ENCODE peak calls at places on chromosomes 1 and 21, in six cellular contexts. S is endothelial cell of umbilical vein, Z is HCT116, N is SK-N-SH, Q is H1, U is HepG2. P is an unnamed sample.

GRCh38 chr1:188949701-188950100 is 1528.0 kb downstream of the BRINP3 start:
- DNase-seq in S (no peak), Z (no peak), N (no peak), Q (no peak), U (no peak), P (no peak)

GRCh38 chr1:42681771-42682483 is at the start of gene YBX1:
- DNase-seq in S (peak; percentile 99), Z (peak; percentile 99), N (peak; percentile 97), Q (peak; percentile 97), U (peak; percentile 98), P (peak; percentile 99)

GRCh38 chr21:15050588-15051377 is 14.0 kb downstream of the NRIP1 start:
- DNase-seq in S (no peak), Z (no peak), N (no peak), Q (peak; percentile 47), U (no peak), P (no peak)

GRCh38 chr1:28369518-28370219 is at the start of gene PHACTR4:
- DNase-seq in S (peak; percentile 90), Z (peak; percentile 92), N (peak; percentile 97), Q (peak; percentile 90), U (peak; percentile 92), P (no peak)

GRCh38 chr1:172136925-172137324 is 283.6 kb upstream of the C1orf105 start:
- DNase-seq in S (no peak), Z (no peak), N (no peak), Q (no peak), U (no peak), P (no peak)

GRCh38 chr1:47618222-47618720 is 180.4 kb downstream of the FOXD2 start:
- DNase-seq in S (no peak), Z (no peak), N (peak; percentile 71), Q (peak; percentile 20), U (no peak), P (no peak)

GRCh38 chr1:52727956-52728656 is 1.9 kb downstream of the ZYG11B start:
- DNase-seq in S (no peak), Z (no peak), N (no peak), Q (no peak), U (no peak), P (no peak)

GRCh38 chr1:187262731-187263130 is 434.0 kb downstream of the PLA2G4A start:
- DNase-seq in S (no peak), Z (no peak), N (no peak), Q (no peak), U (no peak), P (no peak)

GRCh38 chr1:239237912-239238311 is 148.5 kb upstream of the CHRM3 start:
- DNase-seq in S (no peak), Z (no peak), N (no peak), Q (peak; percentile 52), U (no peak), P (no peak)

GRCh38 chr1:10682449-10683365 is 113.7 kb downstream of the CASZ1 start:
- DNase-seq in S (no peak), Z (no peak), N (no peak), Q (no peak), U (no peak), P (no peak)

GRCh38 chr1:8976338-8976737 is 30.7 kb downstream of the CA6 start:
- DNase-seq in S (peak; percentile 43), Z (no peak), N (no peak), Q (no peak), U (no peak), P (no peak)

GRCh38 chr1:15057834-15058233 is 95.7 kb upstream of the TMEM51 start:
- DNase-seq in S (no peak), Z (no peak), N (no peak), Q (no peak), U (no peak), P (no peak)

GRCh38 chr1:29197590-29197924 is 15.9 kb upstream of the SRSF4 start:
- DNase-seq in S (peak; percentile 39), Z (peak; percentile 45), N (peak; percentile 61), Q (no peak), U (peak; percentile 60), P (no peak)

GRCh38 chr1:197327776-197328364 is 59.8 kb downstream of the CRB1 start:
- DNase-seq in S (peak; percentile 21), Z (no peak), N (peak; percentile 16), Q (no peak), U (no peak), P (peak; percentile 22)

GRCh38 chr1:11907275-11908138 is 18.7 kb downstream of the KIAA2013 start:
- DNase-seq in S (peak; percentile 97), Z (peak; percentile 92), N (peak; percentile 85), Q (peak; percentile 96), U (peak; percentile 93), P (peak; percentile 96)

GRCh38 chr1:212607924-212608208 is 695 bp upstream of the ATF3 start:
- DNase-seq in S (no peak), Z (no peak), N (no peak), Q (no peak), U (no peak), P (no peak)

GRCh38 chr1:54800041-54800898 is 853 bp downstream of the TTC22 start:
- DNase-seq in S (no peak), Z (no peak), N (no peak), Q (peak; percentile 60), U (no peak), P (no peak)

GRCh38 chr1:186985889-186986491 is 157.2 kb downstream of the PLA2G4A start:
- DNase-seq in S (peak; percentile 90), Z (peak; percentile 38), N (peak; percentile 39), Q (no peak), U (peak; percentile 45), P (peak; percentile 47)

GRCh38 chr1:200428482-200429205 is 18.8 kb upstream of the ZNF281 start:
- DNase-seq in S (peak; percentile 15), Z (no peak), N (no peak), Q (no peak), U (no peak), P (no peak)

GRCh38 chr1:200423235-200423634 is 13.4 kb upstream of the ZNF281 start:
- DNase-seq in S (no peak), Z (no peak), N (no peak), Q (no peak), U (no peak), P (no peak)

GRCh38 chr1:200429221-200429751 is 19.4 kb upstream of the ZNF281 start:
- DNase-seq in S (no peak), Z (no peak), N (no peak), Q (no peak), U (peak; percentile 60), P (no peak)

GRCh38 chr1:200427744-200428143 is 17.9 kb upstream of the ZNF281 start:
- DNase-seq in S (no peak), Z (no peak), N (no peak), Q (no peak), U (no peak), P (no peak)

GRCh38 chr1:200426196-200426595 is 16.4 kb upstream of the ZNF281 start:
- DNase-seq in S (no peak), Z (no peak), N (no peak), Q (no peak), U (no peak), P (no peak)
- TF ChIP-seq POLR2AphosphoS5 in S (no peak), Z (no peak), N (no peak), Q (no peak), U (no peak), P (no peak)

GRCh38 chr1:26861889-26862371 is 1.0 kb upstream of the SFN start:
- DNase-seq in S (no peak), Z (peak; percentile 65), N (no peak), Q (no peak), U (no peak), P (no peak)

GRCh38 chr1:26864610-26865480 is 1.9 kb downstream of the SFN start:
- DNase-seq in S (peak; percentile 99), Z (peak; percentile 95), N (peak; percentile 97), Q (peak; percentile 97), U (peak; percentile 93), P (peak; percentile 58)

GRCh38 chr1:26861286-26861701 is 1.7 kb upstream of the SFN start:
- DNase-seq in S (no peak), Z (peak; percentile 54), N (no peak), Q (no peak), U (no peak), P (no peak)

GRCh38 chr1:26862781-26863676 is at the start of gene SFN:
- DNase-seq in S (no peak), Z (peak; percentile 98), N (no peak), Q (peak; percentile 95), U (peak; percentile 85), P (no peak)

GRCh38 chr1:26863677-26864060 is 720 bp downstream of the SFN start:
- DNase-seq in S (no peak), Z (no peak), N (no peak), Q (no peak), U (no peak), P (no peak)
- H3K4me3 ChIP-seq in S (no peak overlapping the region), Z (peak overlapping the region; percentile 96), N (no peak overlapping the region), Q (no peak overlapping the region), U (peak overlapping the region; percentile 72), P (no peak overlapping the region)

GRCh38 chr1:155141799-155142198 is 1.5 kb upstream of the DPM3 start:
- DNase-seq in S (no peak), Z (no peak), N (no peak), Q (no peak), U (no peak), P (no peak)

GRCh38 chr1:155137129-155137528 is 1.5 kb downstream of the SLC50A1 start:
- DNase-seq in S (no peak), Z (no peak), N (no peak), Q (no peak), U (no peak), P (no peak)

GRCh38 chr1:155139895-155140629 is at the start of gene DPM3:
- DNase-seq in S (peak; percentile 81), Z (peak; percentile 62), N (peak; percentile 89), Q (peak; percentile 90), U (peak; percentile 71), P (peak; percentile 18)

GRCh38 chr1:155137550-155137949 is 1.9 kb downstream of the SLC50A1 start:
- DNase-seq in S (no peak), Z (no peak), N (no peak), Q (no peak), U (no peak), P (no peak)

GRCh38 chr1:155140630-155140953 is 261 bp upstream of the DPM3 start:
- DNase-seq in S (no peak), Z (no peak), N (no peak), Q (no peak), U (no peak), P (no peak)
- H3K9ac ChIP-seq in S (no peak overlapping the region), Z (peak overlapping the region; percentile 94), N (peak overlapping the region; percentile 72), Q (no peak overlapping the region), U (peak overlapping the region; percentile 83), P (peak overlapping the region; percentile 91)

DNA sequence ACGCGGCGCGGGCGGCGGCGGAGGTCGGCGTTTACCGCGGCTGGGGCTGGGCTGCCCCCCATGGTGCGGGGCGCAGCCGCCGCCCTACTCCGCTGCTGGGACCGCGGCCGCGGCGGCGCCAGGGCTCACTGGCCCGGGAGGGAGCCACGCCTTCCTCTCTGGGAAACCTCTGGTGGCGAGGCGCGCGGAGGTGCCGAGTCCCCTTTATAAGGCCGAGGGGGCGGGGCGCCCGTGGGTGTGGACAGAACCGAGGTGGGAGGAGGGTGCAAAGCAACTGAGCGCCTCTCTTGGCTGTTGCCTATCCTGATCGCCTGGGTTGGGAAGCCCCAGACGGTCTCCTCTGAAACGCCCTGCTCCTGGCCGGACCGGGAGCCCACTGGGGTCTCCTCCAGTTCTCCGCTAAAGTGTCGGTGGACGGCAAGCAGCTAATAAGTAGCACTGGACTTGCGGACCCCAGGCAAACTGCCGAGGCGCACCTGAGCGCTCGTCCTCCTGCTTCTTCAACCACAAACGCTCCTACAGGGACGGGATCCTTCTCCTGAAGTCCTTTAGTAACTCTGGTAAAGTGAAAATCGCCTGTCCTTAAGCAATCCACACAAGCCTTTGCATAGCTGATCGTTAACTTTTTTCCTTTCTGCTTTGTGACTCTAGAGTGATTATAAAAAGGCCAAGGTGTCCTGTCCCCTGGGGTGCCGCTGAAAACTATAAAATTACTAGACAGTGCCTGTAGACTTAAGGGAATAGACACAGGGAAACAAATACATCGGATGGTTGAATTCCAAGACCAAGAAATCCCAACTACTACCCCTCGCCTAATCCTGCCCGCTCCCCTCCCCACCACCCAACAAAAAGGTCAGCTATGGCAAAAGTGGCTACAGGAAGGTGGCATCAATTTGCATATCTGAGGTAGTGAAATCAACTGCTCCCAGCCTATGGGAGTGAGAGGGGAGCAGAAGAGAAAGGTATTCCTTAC is at the start of gene PTGER3:
- DNase-seq in S (peak; percentile 7), Z (no peak), N (peak; percentile 77), Q (peak; percentile 82), U (peak; percentile 42), P (no peak)
- TF ChIP-seq POLR2AphosphoS5 in S (no peak), Z (no peak), N (no peak), Q (no peak), U (no peak), P (peak; percentile 98)

P was measured in SK-N-MC.